ENCODE peak calls at places on chromosomes 13 and 19, in five cellular contexts. One of them, this sample, is unnamed.

GRCh38 chr13:42445354-42445753 is 128.6 kb upstream of the TNFSF11 start:
- DNase-seq in GM12878: no peak
- DNase-seq in H1: no peak
- DNase-seq in HepG2: no peak
- DNase-seq in GM12891: no peak
- DNase-seq in this sample: no peak

GRCh38 chr19:17005000-17005399 is 21.6 kb downstream of the CPAMD8 start:
- DNase-seq in HepG2: no peak
- DNase-seq in GM12891: no peak
- DNase-seq in GM12878: no peak
- DNase-seq in H1: no peak
- DNase-seq in this sample: no peak

GRCh38 chr13:104796581-104796980 is 1730.4 kb upstream of the SLC10A2 start:
- DNase-seq in H1: no peak
- DNase-seq in HepG2: no peak
- DNase-seq in GM12891: no peak
- DNase-seq in GM12878: no peak
- DNase-seq in this sample: no peak

GRCh38 chr19:36051637-36052036 is 2.4 kb downstream of the THAP8 start:
- DNase-seq in H1: peak
- DNase-seq in HepG2: no peak
- DNase-seq in GM12878: no peak
- DNase-seq in GM12891: no peak
- DNase-seq in this sample: no peak

GRCh38 chr13:111909971-111910671 is 156.8 kb upstream of the SOX1 start:
- DNase-seq in GM12878: no peak
- DNase-seq in GM12891: no peak
- DNase-seq in HepG2: no peak
- DNase-seq in H1: peak
- DNase-seq in this sample: no peak

GRCh38 chr13:113646921-113647340 is 11.1 kb downstream of the ATP4B start:
- DNase-seq in H1: no peak
- DNase-seq in HepG2: no peak
- DNase-seq in GM12878: no peak
- DNase-seq in GM12891: no peak
- DNase-seq in this sample: no peak

GRCh38 chr19:4061683-4062575 is 4.8 kb downstream of the ZBTB7A start:
- DNase-seq in GM12878: no peak
- DNase-seq in GM12891: no peak
- DNase-seq in HepG2: no peak
- DNase-seq in H1: no peak
- DNase-seq in this sample: no peak

GRCh38 chr13:111961793-111962192 is 105.2 kb upstream of the SOX1 start:
- DNase-seq in GM12891: no peak
- DNase-seq in HepG2: no peak
- DNase-seq in GM12878: no peak
- DNase-seq in H1: no peak
- DNase-seq in this sample: no peak

GRCh38 chr13:20190481-20191310 is 2.0 kb downstream of the GJB2 start:
- DNase-seq in HepG2: no peak
- DNase-seq in GM12891: no peak
- DNase-seq in GM12878: no peak
- DNase-seq in H1: no peak
- DNase-seq in this sample: no peak

GRCh38 chr19:33809960-33810359 is 13.3 kb downstream of the KCTD15 start:
- DNase-seq in HepG2: no peak
- DNase-seq in GM12878: no peak
- DNase-seq in H1: no peak
- DNase-seq in GM12891: no peak
- DNase-seq in this sample: no peak

GRCh38 chr19:39380521-39381502 is 10.1 kb downstream of the PAF1 start:
- DNase-seq in GM12878: no peak
- DNase-seq in HepG2: no peak
- DNase-seq in GM12891: no peak
- DNase-seq in H1: no peak
- DNase-seq in this sample: no peak

GRCh38 chr13:69856331-69856730 is 251.3 kb upstream of the ATXN8OS start:
- DNase-seq in GM12878: no peak
- DNase-seq in GM12891: no peak
- DNase-seq in H1: no peak
- DNase-seq in HepG2: no peak
- DNase-seq in this sample: no peak

GRCh38 chr13:45257638-45258338 is 56.9 kb upstream of the KCTD4 start:
- DNase-seq in HepG2: no peak
- DNase-seq in H1: no peak
- DNase-seq in GM12878: no peak
- DNase-seq in GM12891: no peak
- DNase-seq in this sample: no peak

GRCh38 chr13:98766120-98766519 is 13.6 kb upstream of the SLC15A1 start:
- DNase-seq in H1: no peak
- DNase-seq in HepG2: no peak
- DNase-seq in GM12878: no peak
- DNase-seq in GM12891: no peak
- DNase-seq in this sample: no peak

GRCh38 chr13:85816413-85816812 is 17.2 kb upstream of the SLITRK6 start:
- DNase-seq in HepG2: no peak
- DNase-seq in H1: no peak
- DNase-seq in GM12878: no peak
- DNase-seq in GM12891: no peak
- DNase-seq in this sample: no peak

GRCh38 chr19:27966390-27966816 is 1246.5 kb downstream of the UQCRFS1 start:
- DNase-seq in GM12891: no peak
- DNase-seq in HepG2: no peak
- DNase-seq in GM12878: no peak
- DNase-seq in H1: no peak
- DNase-seq in this sample: no peak

GRCh38 chr13:102913924-102914628 is 68.2 kb downstream of the ERCC5 start:
- DNase-seq in HepG2: no peak
- DNase-seq in GM12878: no peak
- DNase-seq in H1: no peak
- DNase-seq in GM12891: no peak
- DNase-seq in this sample: no peak

GRCh38 chr19:46495789-46496099 is at the start of gene PNMA8B:
- DNase-seq in HepG2: no peak
- DNase-seq in H1: peak
- DNase-seq in GM12878: no peak
- DNase-seq in GM12891: peak
- DNase-seq in this sample: no peak
- TF ChIP-seq TAF1 in HepG2: no peak
- TF ChIP-seq TAF1 in H1: no peak
- TF ChIP-seq TAF1 in GM12878: no peak
- TF ChIP-seq TAF1 in GM12891: no peak
- TF ChIP-seq TAF1 in this sample: no peak

DNA sequence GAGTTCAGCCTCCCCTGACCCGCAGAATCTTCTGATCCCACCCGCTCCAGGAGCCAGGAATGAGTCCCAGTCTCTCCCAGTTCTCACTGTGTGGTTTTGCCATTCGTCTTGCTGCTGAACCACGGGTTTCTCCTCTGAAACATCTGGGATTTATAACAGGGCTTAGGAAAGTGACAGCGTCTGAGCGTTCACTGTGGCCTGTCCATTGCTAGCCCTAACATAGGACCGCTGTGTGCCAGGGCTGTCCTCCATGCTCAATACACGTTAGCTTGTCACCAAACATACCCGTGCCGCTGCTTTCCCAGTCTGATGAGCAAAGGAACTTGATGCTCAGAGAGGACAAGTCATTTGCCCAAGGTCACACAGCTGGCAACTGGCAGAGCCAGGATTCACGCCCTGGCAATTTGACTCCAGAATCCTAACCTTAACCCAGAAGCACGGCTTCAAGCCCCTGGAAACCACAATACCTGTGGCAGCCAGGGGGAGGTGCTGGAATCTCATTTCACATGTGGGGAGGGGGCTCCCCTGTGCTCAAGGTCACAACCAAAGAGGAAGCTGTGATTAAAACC is 1.1 kb upstream of the APOE start:
- DNase-seq in GM12891: no peak
- DNase-seq in GM12878: no peak
- DNase-seq in H1: peak
- DNase-seq in HepG2: peak
- DNase-seq in this sample: no peak
- TF ChIP-seq POLR2AphosphoS5 in GM12891: no peak
- TF ChIP-seq POLR2AphosphoS5 in GM12878: no peak
- TF ChIP-seq POLR2AphosphoS5 in H1: peak
- TF ChIP-seq POLR2AphosphoS5 in HepG2: peak
- TF ChIP-seq POLR2AphosphoS5 in this sample: peak

GRCh38 chr13:49579501-49579900 is 5.9 kb downstream of the RCBTB1 start:
- DNase-seq in GM12878: no peak
- DNase-seq in H1: no peak
- DNase-seq in HepG2: no peak
- DNase-seq in GM12891: no peak
- DNase-seq in this sample: no peak
- TF ChIP-seq POLR2A in GM12878: no peak
- TF ChIP-seq POLR2A in H1: no peak
- TF ChIP-seq POLR2A in HepG2: no peak
- TF ChIP-seq POLR2A in GM12891: no peak
- TF ChIP-seq POLR2A in this sample: no peak

DNA sequence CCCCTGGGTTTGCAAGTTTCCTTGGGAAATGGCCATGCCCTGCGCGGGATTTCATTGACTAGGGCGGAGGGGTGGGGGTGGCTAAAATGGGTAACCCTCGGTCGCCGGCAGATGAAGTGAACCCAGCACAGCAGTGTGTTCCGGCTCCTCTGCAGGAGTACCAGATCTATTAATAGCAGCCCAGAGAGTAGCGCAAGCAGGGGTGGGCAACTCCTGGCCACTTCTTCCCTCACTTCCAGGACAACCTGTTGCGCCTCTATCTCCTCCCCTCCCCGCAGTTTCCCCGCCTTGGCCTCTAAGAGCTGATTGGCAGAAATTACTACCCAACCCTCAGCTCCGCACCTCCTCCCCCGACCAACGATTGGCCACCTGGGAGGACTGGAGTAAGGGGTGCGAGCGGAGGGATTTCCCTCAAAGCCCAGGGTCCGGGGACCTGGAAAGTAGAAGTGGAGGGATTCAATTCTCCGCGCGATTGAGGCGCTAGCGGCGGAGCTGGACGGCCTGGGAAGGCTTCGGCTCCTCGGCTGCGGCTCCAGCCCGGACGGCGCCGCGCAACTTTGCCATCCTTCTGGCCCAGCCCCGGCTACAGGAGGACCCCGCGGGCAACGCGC is at the start of gene FREM2:
- DNase-seq in H1: peak
- DNase-seq in GM12891: no peak
- DNase-seq in HepG2: no peak
- DNase-seq in GM12878: no peak
- DNase-seq in this sample: no peak
- TF ChIP-seq TAF1 in H1: peak
- TF ChIP-seq TAF1 in GM12891: no peak
- TF ChIP-seq TAF1 in HepG2: no peak
- TF ChIP-seq TAF1 in GM12878: no peak
- TF ChIP-seq TAF1 in this sample: no peak

GRCh38 chr19:44623626-44624025 is 10.3 kb downstream of the IGSF23 start:
- DNase-seq in GM12878: no peak
- DNase-seq in H1: no peak
- DNase-seq in HepG2: no peak
- DNase-seq in GM12891: no peak
- DNase-seq in this sample: no peak

GRCh38 chr19:44625531-44626066 is 12.2 kb downstream of the IGSF23 start:
- DNase-seq in H1: no peak
- DNase-seq in GM12891: no peak
- DNase-seq in GM12878: no peak
- DNase-seq in HepG2: no peak
- DNase-seq in this sample: no peak

GRCh38 chr19:44626067-44626624 is 12.8 kb downstream of the IGSF23 start:
- DNase-seq in HepG2: peak
- DNase-seq in GM12878: no peak
- DNase-seq in GM12891: no peak
- DNase-seq in H1: no peak
- DNase-seq in this sample: no peak

GRCh38 chr19:44623080-44623479 is 9.7 kb downstream of the IGSF23 start:
- DNase-seq in GM12878: no peak
- DNase-seq in GM12891: no peak
- DNase-seq in H1: no peak
- DNase-seq in HepG2: no peak
- DNase-seq in this sample: no peak

GRCh38 chr19:44624840-44625354 is 11.5 kb downstream of the IGSF23 start:
- DNase-seq in H1: no peak
- DNase-seq in GM12878: no peak
- DNase-seq in HepG2: no peak
- DNase-seq in GM12891: no peak
- DNase-seq in this sample: no peak
- TF ChIP-seq POLR2AphosphoS5 in H1: no peak
- TF ChIP-seq POLR2AphosphoS5 in GM12878: no peak
- TF ChIP-seq POLR2AphosphoS5 in HepG2: no peak
- TF ChIP-seq POLR2AphosphoS5 in GM12891: no peak
- TF ChIP-seq POLR2AphosphoS5 in this sample: no peak

This sample was measured in GM12892.